ENCODE peak calls at places on chromosome 13, in nine cellular contexts. One of them, this sample, is unnamed.

GRCh38 chr13:75505966-75506365 is 24.0 kb upstream of the TBC1D4 start:
- DNase-seq in cardiac muscle cell: no peak
- DNase-seq in transverse colon: no peak
- DNase-seq in PC-9: no peak
- DNase-seq in ovary: no peak
- DNase-seq in body of pancreas: no peak
- DNase-seq in OCI-LY7: no peak
- DNase-seq in brain microvascular endothelial cell: no peak
- DNase-seq in lung: no peak
- DNase-seq in this sample: no peak

GRCh38 chr13:31495336-31495735 is 244.0 kb upstream of the RXFP2 start:
- DNase-seq in cardiac muscle cell: no peak
- DNase-seq in transverse colon: no peak
- DNase-seq in PC-9: no peak
- DNase-seq in ovary: no peak
- DNase-seq in body of pancreas: no peak
- DNase-seq in OCI-LY7: no peak
- DNase-seq in brain microvascular endothelial cell: no peak
- DNase-seq in lung: no peak
- DNase-seq in this sample: no peak

GRCh38 chr13:96816874-96817273 is 177.4 kb downstream of the OXGR1 start:
- DNase-seq in cardiac muscle cell: no peak
- DNase-seq in transverse colon: no peak
- DNase-seq in PC-9: no peak
- DNase-seq in ovary: no peak
- DNase-seq in body of pancreas: no peak
- DNase-seq in OCI-LY7: no peak
- DNase-seq in brain microvascular endothelial cell: no peak
- DNase-seq in lung: no peak
- DNase-seq in this sample: no peak

GRCh38 chr13:52850396-52851152 is 2.1 kb upstream of the PCDH8 start:
- DNase-seq in cardiac muscle cell: peak
- DNase-seq in transverse colon: peak
- DNase-seq in PC-9: no peak
- DNase-seq in ovary: peak
- DNase-seq in body of pancreas: peak
- DNase-seq in OCI-LY7: no peak
- DNase-seq in brain microvascular endothelial cell: no peak
- DNase-seq in lung: peak
- DNase-seq in this sample: peak

GRCh38 chr13:38875186-38875875 is 115.3 kb downstream of the STOML3 start:
- DNase-seq in cardiac muscle cell: no peak
- DNase-seq in transverse colon: no peak
- DNase-seq in PC-9: no peak
- DNase-seq in ovary: no peak
- DNase-seq in body of pancreas: no peak
- DNase-seq in OCI-LY7: no peak
- DNase-seq in brain microvascular endothelial cell: no peak
- DNase-seq in lung: no peak
- DNase-seq in this sample: no peak

GRCh38 chr13:99446242-99446641 is 55.0 kb upstream of the TM9SF2 start:
- DNase-seq in cardiac muscle cell: no peak
- DNase-seq in transverse colon: no peak
- DNase-seq in PC-9: no peak
- DNase-seq in ovary: no peak
- DNase-seq in body of pancreas: no peak
- DNase-seq in OCI-LY7: no peak
- DNase-seq in brain microvascular endothelial cell: no peak
- DNase-seq in lung: no peak
- DNase-seq in this sample: no peak

GRCh38 chr13:50915562-50915961 is 6.0 kb downstream of the RNASEH2B start:
- DNase-seq in cardiac muscle cell: no peak
- DNase-seq in transverse colon: no peak
- DNase-seq in PC-9: no peak
- DNase-seq in ovary: no peak
- DNase-seq in body of pancreas: no peak
- DNase-seq in OCI-LY7: peak
- DNase-seq in brain microvascular endothelial cell: no peak
- DNase-seq in lung: no peak
- DNase-seq in this sample: no peak

GRCh38 chr13:28136916-28137315 is 1.4 kb upstream of the PAN3 start:
- DNase-seq in cardiac muscle cell: no peak
- DNase-seq in transverse colon: no peak
- DNase-seq in PC-9: no peak
- DNase-seq in ovary: no peak
- DNase-seq in body of pancreas: no peak
- DNase-seq in OCI-LY7: peak
- DNase-seq in brain microvascular endothelial cell: no peak
- DNase-seq in lung: no peak
- DNase-seq in this sample: no peak

GRCh38 chr13:87128006-87128405 is 543.2 kb upstream of the SLITRK5 start:
- DNase-seq in cardiac muscle cell: peak
- DNase-seq in transverse colon: no peak
- DNase-seq in PC-9: no peak
- DNase-seq in ovary: no peak
- DNase-seq in body of pancreas: no peak
- DNase-seq in OCI-LY7: no peak
- DNase-seq in brain microvascular endothelial cell: no peak
- DNase-seq in lung: no peak
- DNase-seq in this sample: no peak

GRCh38 chr13:29993716-29994488 is 143.5 kb upstream of the UBL3 start:
- DNase-seq in cardiac muscle cell: peak
- DNase-seq in transverse colon: no peak
- DNase-seq in PC-9: no peak
- DNase-seq in ovary: no peak
- DNase-seq in body of pancreas: no peak
- DNase-seq in OCI-LY7: no peak
- DNase-seq in brain microvascular endothelial cell: peak
- DNase-seq in lung: no peak
- DNase-seq in this sample: no peak

GRCh38 chr13:105573134-105573533 is 962.3 kb downstream of the EFNB2 start:
- DNase-seq in cardiac muscle cell: no peak
- DNase-seq in transverse colon: no peak
- DNase-seq in PC-9: no peak
- DNase-seq in ovary: no peak
- DNase-seq in body of pancreas: no peak
- DNase-seq in OCI-LY7: no peak
- DNase-seq in brain microvascular endothelial cell: no peak
- DNase-seq in lung: no peak
- DNase-seq in this sample: no peak

GRCh38 chr13:106296723-106297122 is 238.7 kb downstream of the EFNB2 start:
- DNase-seq in cardiac muscle cell: no peak
- DNase-seq in transverse colon: no peak
- DNase-seq in PC-9: no peak
- DNase-seq in ovary: no peak
- DNase-seq in body of pancreas: no peak
- DNase-seq in OCI-LY7: no peak
- DNase-seq in brain microvascular endothelial cell: no peak
- DNase-seq in lung: no peak
- DNase-seq in this sample: no peak

GRCh38 chr13:74466015-74466414 is 331.8 kb upstream of the KLF12 start:
- DNase-seq in cardiac muscle cell: no peak
- DNase-seq in transverse colon: no peak
- DNase-seq in PC-9: no peak
- DNase-seq in ovary: no peak
- DNase-seq in body of pancreas: no peak
- DNase-seq in OCI-LY7: no peak
- DNase-seq in brain microvascular endothelial cell: no peak
- DNase-seq in lung: no peak
- DNase-seq in this sample: no peak
- H3K27ac ChIP-seq in cardiac muscle cell: no peak
- H3K27ac ChIP-seq in transverse colon: no peak
- H3K27ac ChIP-seq in PC-9: no peak
- H3K27ac ChIP-seq in ovary: no peak
- H3K27ac ChIP-seq in body of pancreas: no peak
- H3K27ac ChIP-seq in OCI-LY7: no peak
- H3K27ac ChIP-seq in brain microvascular endothelial cell: no peak
- H3K27ac ChIP-seq in lung: no peak
- H3K27ac ChIP-seq in this sample: no peak

DNA sequence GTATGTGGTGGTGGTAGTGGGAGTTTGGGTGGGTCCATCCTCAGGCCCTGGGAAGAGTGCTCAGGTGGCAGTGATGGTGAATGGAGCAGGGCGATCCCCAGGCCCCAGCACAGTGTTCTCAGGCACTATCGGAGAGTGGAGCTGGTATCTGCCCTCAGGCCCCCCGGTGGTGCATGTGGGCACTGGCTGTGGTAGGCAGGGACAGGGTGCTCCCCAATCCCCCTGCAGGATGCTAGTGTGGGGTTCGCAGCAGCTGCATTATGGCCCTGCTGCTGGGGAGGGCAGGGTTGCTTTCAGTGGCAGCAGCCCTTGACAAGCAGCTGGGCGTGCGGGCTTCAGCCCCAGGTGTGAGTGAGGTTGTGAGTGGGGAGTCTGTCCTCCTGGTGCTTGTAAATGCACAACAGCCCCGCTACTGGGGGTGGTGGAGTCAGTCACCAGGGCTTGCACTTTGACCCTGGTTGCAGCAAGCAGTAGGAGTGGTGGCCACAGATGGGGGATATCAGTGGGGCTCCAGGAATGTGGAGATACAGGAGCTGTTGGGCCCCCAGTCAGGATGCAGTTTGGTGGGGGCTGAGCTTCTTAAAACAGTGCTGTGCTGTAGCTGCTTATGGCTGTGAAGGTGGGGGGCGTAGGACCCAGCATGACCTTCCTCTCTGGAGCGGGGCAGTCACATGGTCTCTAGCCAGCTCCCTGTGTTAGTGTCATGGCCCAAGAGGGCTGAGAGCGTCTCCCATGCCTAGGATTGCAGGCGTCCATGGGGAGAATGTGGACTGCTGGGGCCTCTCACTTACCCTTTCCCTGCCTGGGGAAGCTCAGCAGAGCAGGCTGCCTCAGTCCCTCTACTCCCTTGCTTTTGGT is 38.7 kb upstream of the ARHGEF7 start:
- DNase-seq in cardiac muscle cell: no peak
- DNase-seq in transverse colon: no peak
- DNase-seq in PC-9: no peak
- DNase-seq in ovary: no peak
- DNase-seq in body of pancreas: no peak
- DNase-seq in OCI-LY7: no peak
- DNase-seq in brain microvascular endothelial cell: no peak
- DNase-seq in lung: peak
- DNase-seq in this sample: no peak
- TF ChIP-seq CTCF in cardiac muscle cell: peak
- TF ChIP-seq CTCF in transverse colon: no peak
- TF ChIP-seq CTCF in PC-9: no peak
- TF ChIP-seq CTCF in ovary: no peak
- TF ChIP-seq CTCF in body of pancreas: no peak
- TF ChIP-seq CTCF in OCI-LY7: no peak
- TF ChIP-seq CTCF in brain microvascular endothelial cell: peak
- TF ChIP-seq CTCF in lung: no peak
- TF ChIP-seq CTCF in this sample: no peak

GRCh38 chr13:47798906-47799305 is 202.2 kb downstream of the SUCLA2 start:
- DNase-seq in cardiac muscle cell: peak
- DNase-seq in transverse colon: no peak
- DNase-seq in PC-9: no peak
- DNase-seq in ovary: no peak
- DNase-seq in body of pancreas: no peak
- DNase-seq in OCI-LY7: no peak
- DNase-seq in brain microvascular endothelial cell: peak
- DNase-seq in lung: no peak
- DNase-seq in this sample: peak

GRCh38 chr13:47798194-47798593 is 202.9 kb downstream of the SUCLA2 start:
- DNase-seq in cardiac muscle cell: no peak
- DNase-seq in transverse colon: no peak
- DNase-seq in PC-9: no peak
- DNase-seq in ovary: no peak
- DNase-seq in body of pancreas: no peak
- DNase-seq in OCI-LY7: no peak
- DNase-seq in brain microvascular endothelial cell: no peak
- DNase-seq in lung: no peak
- DNase-seq in this sample: no peak

GRCh38 chr13:47800593-47800992 is 200.5 kb downstream of the SUCLA2 start:
- DNase-seq in cardiac muscle cell: no peak
- DNase-seq in transverse colon: no peak
- DNase-seq in PC-9: no peak
- DNase-seq in ovary: no peak
- DNase-seq in body of pancreas: no peak
- DNase-seq in OCI-LY7: no peak
- DNase-seq in brain microvascular endothelial cell: no peak
- DNase-seq in lung: no peak
- DNase-seq in this sample: no peak

GRCh38 chr13:47794963-47795362 is 206.1 kb downstream of the SUCLA2 start:
- DNase-seq in cardiac muscle cell: peak
- DNase-seq in transverse colon: no peak
- DNase-seq in PC-9: no peak
- DNase-seq in ovary: no peak
- DNase-seq in body of pancreas: no peak
- DNase-seq in OCI-LY7: peak
- DNase-seq in brain microvascular endothelial cell: peak
- DNase-seq in lung: no peak
- DNase-seq in this sample: peak

GRCh38 chr13:47796816-47797215 is 204.3 kb downstream of the SUCLA2 start:
- DNase-seq in cardiac muscle cell: no peak
- DNase-seq in transverse colon: no peak
- DNase-seq in PC-9: no peak
- DNase-seq in ovary: no peak
- DNase-seq in body of pancreas: no peak
- DNase-seq in OCI-LY7: no peak
- DNase-seq in brain microvascular endothelial cell: no peak
- DNase-seq in lung: no peak
- DNase-seq in this sample: no peak
- H3K27ac ChIP-seq in cardiac muscle cell: no peak
- H3K27ac ChIP-seq in transverse colon: no peak
- H3K27ac ChIP-seq in PC-9: no peak
- H3K27ac ChIP-seq in ovary: no peak
- H3K27ac ChIP-seq in body of pancreas: no peak
- H3K27ac ChIP-seq in OCI-LY7: no peak
- H3K27ac ChIP-seq in brain microvascular endothelial cell: no peak
- H3K27ac ChIP-seq in lung: no peak
- H3K27ac ChIP-seq in this sample: no peak

DNA sequence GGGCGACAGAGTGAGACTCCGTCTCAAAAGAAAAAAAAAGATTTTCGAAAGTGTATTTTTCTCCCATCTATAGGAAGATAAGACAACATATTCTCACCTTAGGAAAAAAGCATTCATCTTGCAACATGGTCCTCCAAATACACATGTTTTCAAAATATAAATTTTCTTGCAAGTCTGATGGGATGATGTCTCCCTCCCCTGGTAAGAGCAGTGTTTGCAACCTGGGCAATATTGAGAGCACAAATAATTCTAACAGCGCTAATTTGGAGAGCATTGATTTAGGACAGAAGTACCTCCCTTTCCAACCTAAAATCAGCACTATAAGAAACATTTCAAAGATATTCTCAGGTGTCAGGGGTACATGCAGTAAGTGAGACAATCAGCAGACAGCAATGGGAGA is 61.0 kb upstream of the SHISA2 start:
- DNase-seq in cardiac muscle cell: peak
- DNase-seq in transverse colon: no peak
- DNase-seq in PC-9: no peak
- DNase-seq in ovary: no peak
- DNase-seq in body of pancreas: no peak
- DNase-seq in OCI-LY7: no peak
- DNase-seq in brain microvascular endothelial cell: peak
- DNase-seq in lung: no peak
- DNase-seq in this sample: peak
- TF ChIP-seq CTCF in cardiac muscle cell: peak
- TF ChIP-seq CTCF in transverse colon: no peak
- TF ChIP-seq CTCF in PC-9: peak
- TF ChIP-seq CTCF in ovary: no peak
- TF ChIP-seq CTCF in body of pancreas: no peak
- TF ChIP-seq CTCF in OCI-LY7: peak
- TF ChIP-seq CTCF in brain microvascular endothelial cell: peak
- TF ChIP-seq CTCF in lung: no peak
- TF ChIP-seq CTCF in this sample: peak

This sample was measured in RWPE1.